ENCODE peak calls at places on chromosomes 12 and 14, in ten cellular contexts. One of them, this sample, is unnamed.

GRCh38 chr12:26847431-26847830 is 14.4 kb upstream of the ITPR2 start:
- DNase-seq in NCI-H2081: no peak
- DNase-seq in NCI-H146: no peak
- DNase-seq in NCI-H524: no peak
- DNase-seq in dorsolateral prefrontal cortex: no peak
- DNase-seq in ELR: no peak
- DNase-seq in fibroblast of mammary gland: no peak
- DNase-seq in activated T-helper 1 cell treated with Interleukin-2 at 50 U/mL for 16 hours: no peak
- DNase-seq in glutamatergic neuron: no peak
- DNase-seq in endothelial cell: no peak
- DNase-seq in this sample: no peak

GRCh38 chr12:52224154-52224553 is 8.9 kb upstream of the KRT7 start:
- DNase-seq in NCI-H2081: no peak
- DNase-seq in fibroblast of mammary gland: peak; percentile 57
- DNase-seq in dorsolateral prefrontal cortex: no peak
- DNase-seq in NCI-H146: no peak
- DNase-seq in glutamatergic neuron: no peak
- DNase-seq in NCI-H524: no peak
- DNase-seq in ELR: peak; percentile 50
- DNase-seq in endothelial cell: no peak
- DNase-seq in activated T-helper 1 cell treated with Interleukin-2 at 50 U/mL for 16 hours: no peak
- DNase-seq in this sample: no peak

GRCh38 chr12:64528616-64529015 is 76.7 kb downstream of the TBK1 start:
- DNase-seq in NCI-H146: peak; percentile 36
- DNase-seq in NCI-H2081: peak; percentile 7
- DNase-seq in glutamatergic neuron: peak; percentile 28
- DNase-seq in NCI-H524: no peak
- DNase-seq in activated T-helper 1 cell treated with Interleukin-2 at 50 U/mL for 16 hours: no peak
- DNase-seq in dorsolateral prefrontal cortex: no peak
- DNase-seq in endothelial cell: no peak
- DNase-seq in ELR: peak; percentile 11
- DNase-seq in fibroblast of mammary gland: peak; percentile 45
- DNase-seq in this sample: no peak

GRCh38 chr14:68630081-68630571 is 162.7 kb downstream of the ZFP36L1 start:
- DNase-seq in endothelial cell: no peak
- DNase-seq in dorsolateral prefrontal cortex: no peak
- DNase-seq in fibroblast of mammary gland: no peak
- DNase-seq in NCI-H2081: no peak
- DNase-seq in NCI-H524: no peak
- DNase-seq in glutamatergic neuron: no peak
- DNase-seq in ELR: no peak
- DNase-seq in NCI-H146: no peak
- DNase-seq in activated T-helper 1 cell treated with Interleukin-2 at 50 U/mL for 16 hours: no peak
- DNase-seq in this sample: no peak

GRCh38 chr14:72172075-72172474 is 239.8 kb downstream of the RGS6 start:
- DNase-seq in fibroblast of mammary gland: no peak
- DNase-seq in activated T-helper 1 cell treated with Interleukin-2 at 50 U/mL for 16 hours: no peak
- DNase-seq in NCI-H524: no peak
- DNase-seq in NCI-H146: no peak
- DNase-seq in endothelial cell: no peak
- DNase-seq in NCI-H2081: no peak
- DNase-seq in ELR: no peak
- DNase-seq in glutamatergic neuron: no peak
- DNase-seq in dorsolateral prefrontal cortex: no peak
- DNase-seq in this sample: no peak

GRCh38 chr14:95197498-95198010 is 40.2 kb upstream of the DICER1 start:
- DNase-seq in activated T-helper 1 cell treated with Interleukin-2 at 50 U/mL for 16 hours: no peak
- DNase-seq in glutamatergic neuron: no peak
- DNase-seq in ELR: no peak
- DNase-seq in NCI-H2081: no peak
- DNase-seq in fibroblast of mammary gland: no peak
- DNase-seq in NCI-H146: no peak
- DNase-seq in dorsolateral prefrontal cortex: no peak
- DNase-seq in endothelial cell: no peak
- DNase-seq in NCI-H524: no peak
- DNase-seq in this sample: no peak

GRCh38 chr14:63666326-63666725 is 24.7 kb upstream of the WDR89 start:
- DNase-seq in glutamatergic neuron: no peak
- DNase-seq in ELR: no peak
- DNase-seq in NCI-H2081: no peak
- DNase-seq in NCI-H524: no peak
- DNase-seq in endothelial cell: no peak
- DNase-seq in NCI-H146: no peak
- DNase-seq in activated T-helper 1 cell treated with Interleukin-2 at 50 U/mL for 16 hours: no peak
- DNase-seq in dorsolateral prefrontal cortex: no peak
- DNase-seq in fibroblast of mammary gland: no peak
- DNase-seq in this sample: no peak

GRCh38 chr12:76820888-76821482 is 57.1 kb downstream of the ZDHHC17 start:
- DNase-seq in glutamatergic neuron: peak; percentile 24
- DNase-seq in NCI-H146: peak; percentile 35
- DNase-seq in activated T-helper 1 cell treated with Interleukin-2 at 50 U/mL for 16 hours: no peak
- DNase-seq in dorsolateral prefrontal cortex: no peak
- DNase-seq in fibroblast of mammary gland: peak; percentile 40
- DNase-seq in NCI-H2081: peak; percentile 35
- DNase-seq in endothelial cell: peak; percentile 39
- DNase-seq in NCI-H524: peak; percentile 4
- DNase-seq in ELR: peak; percentile 61
- DNase-seq in this sample: no peak

GRCh38 chr14:22886500-22887259 is 3.7 kb downstream of the REM2 start:
- DNase-seq in dorsolateral prefrontal cortex: no peak
- DNase-seq in fibroblast of mammary gland: peak; percentile 47
- DNase-seq in NCI-H146: peak; percentile 83
- DNase-seq in endothelial cell: peak; percentile 63
- DNase-seq in NCI-H2081: no peak
- DNase-seq in glutamatergic neuron: peak; percentile 84
- DNase-seq in activated T-helper 1 cell treated with Interleukin-2 at 50 U/mL for 16 hours: peak; percentile 75
- DNase-seq in NCI-H524: peak; percentile 82
- DNase-seq in ELR: peak; percentile 77
- DNase-seq in this sample: peak; percentile 60

GRCh38 chr14:28831126-28831525 is 64.5 kb downstream of the FOXG1 start:
- DNase-seq in activated T-helper 1 cell treated with Interleukin-2 at 50 U/mL for 16 hours: no peak
- DNase-seq in NCI-H2081: no peak
- DNase-seq in fibroblast of mammary gland: no peak
- DNase-seq in NCI-H524: peak; percentile 64
- DNase-seq in dorsolateral prefrontal cortex: peak; percentile 34
- DNase-seq in NCI-H146: no peak
- DNase-seq in ELR: peak; percentile 9
- DNase-seq in glutamatergic neuron: no peak
- DNase-seq in endothelial cell: no peak
- DNase-seq in this sample: no peak

GRCh38 chr14:65168840-65169239 is 66.5 kb upstream of the MAX start:
- DNase-seq in NCI-H524: no peak
- DNase-seq in NCI-H2081: no peak
- DNase-seq in NCI-H146: no peak
- DNase-seq in dorsolateral prefrontal cortex: peak; percentile 50
- DNase-seq in ELR: peak; percentile 55
- DNase-seq in glutamatergic neuron: no peak
- DNase-seq in fibroblast of mammary gland: peak; percentile 90
- DNase-seq in endothelial cell: no peak
- DNase-seq in activated T-helper 1 cell treated with Interleukin-2 at 50 U/mL for 16 hours: no peak
- DNase-seq in this sample: no peak

GRCh38 chr12:45721374-45721773 is 8.1 kb upstream of the ARID2 start:
- DNase-seq in dorsolateral prefrontal cortex: no peak
- DNase-seq in activated T-helper 1 cell treated with Interleukin-2 at 50 U/mL for 16 hours: no peak
- DNase-seq in ELR: no peak
- DNase-seq in fibroblast of mammary gland: no peak
- DNase-seq in glutamatergic neuron: no peak
- DNase-seq in endothelial cell: no peak
- DNase-seq in NCI-H524: no peak
- DNase-seq in NCI-H2081: no peak
- DNase-seq in NCI-H146: no peak
- DNase-seq in this sample: no peak

GRCh38 chr14:91158091-91158790 is 44.4 kb downstream of the DGLUCY start:
- DNase-seq in fibroblast of mammary gland: no peak
- DNase-seq in activated T-helper 1 cell treated with Interleukin-2 at 50 U/mL for 16 hours: no peak
- DNase-seq in NCI-H146: peak; percentile 16
- DNase-seq in endothelial cell: no peak
- DNase-seq in ELR: no peak
- DNase-seq in glutamatergic neuron: no peak
- DNase-seq in dorsolateral prefrontal cortex: no peak
- DNase-seq in NCI-H524: no peak
- DNase-seq in NCI-H2081: no peak
- DNase-seq in this sample: no peak

GRCh38 chr12:57276935-57277563 is 26.1 kb upstream of the STAC3 start:
- DNase-seq in fibroblast of mammary gland: peak; percentile 52
- DNase-seq in dorsolateral prefrontal cortex: no peak
- DNase-seq in activated T-helper 1 cell treated with Interleukin-2 at 50 U/mL for 16 hours: no peak
- DNase-seq in ELR: peak; percentile 59
- DNase-seq in NCI-H524: no peak
- DNase-seq in endothelial cell: peak; percentile 45
- DNase-seq in NCI-H146: peak; percentile 21
- DNase-seq in NCI-H2081: no peak
- DNase-seq in glutamatergic neuron: no peak
- DNase-seq in this sample: no peak

GRCh38 chr14:41606249-41607118 is at the start of gene LRFN5:
- DNase-seq in NCI-H524: peak; percentile 64
- DNase-seq in activated T-helper 1 cell treated with Interleukin-2 at 50 U/mL for 16 hours: no peak
- DNase-seq in NCI-H2081: peak; percentile 23
- DNase-seq in endothelial cell: peak; percentile 58
- DNase-seq in NCI-H146: peak; percentile 72
- DNase-seq in fibroblast of mammary gland: peak; percentile 69
- DNase-seq in dorsolateral prefrontal cortex: peak; percentile 30
- DNase-seq in glutamatergic neuron: peak; percentile 65
- DNase-seq in ELR: peak; percentile 2
- DNase-seq in this sample: no peak

This sample was measured in T-helper 2 cell.